ENCODE peak calls at places on chromosomes 16 and 17, in ten cellular contexts. J is HTR-8/SVneo; I is pons; T is GF-D8; M is hypothalamus; N is left ventricle myocardium inferior; W is heart left ventricle; O is NCI-H510A treated with DMSO at 0.1 percent for 48 hours; K is CD8-positive, alpha-beta memory T cell; Q is AG04450. B is an unnamed sample.

GRCh38 chr17:50765454-50766221 is 1.7 kb downstream of the ANKRD40CL start:
- DNase-seq in J (no peak), M (no peak), Q (no peak), N (no peak), K (no peak), W (no peak), O (no peak), T (peak), I (no peak), B (no peak)

GRCh38 chr16:71320021-71320420 is 30.8 kb upstream of the CMTR2 start:
- DNase-seq in O (no peak), Q (no peak), J (no peak), I (no peak), K (no peak), T (no peak), M (no peak), W (no peak), N (no peak), B (no peak)

GRCh38 chr17:59804910-59805381 is 87.8 kb downstream of the TUBD1 start:
- DNase-seq in M (no peak), K (no peak), T (no peak), N (no peak), I (peak), O (peak), J (no peak), Q (no peak), W (no peak), B (no peak)

GRCh38 chr17:45319239-45319703 is 2.5 kb upstream of the MAP3K14 start:
- DNase-seq in N (no peak), T (no peak), I (no peak), W (no peak), K (no peak), M (no peak), O (no peak), J (peak), Q (no peak), B (no peak)

GRCh38 chr17:3851461-3852100 is 5.5 kb upstream of the NCBP3 start:
- DNase-seq in J (no peak), O (no peak), I (no peak), N (no peak), W (no peak), K (no peak), Q (no peak), T (no peak), M (no peak), B (no peak)

GRCh38 chr16:27242868-27243590 is 25.5 kb downstream of the NSMCE1 start:
- DNase-seq in Q (peak), T (peak), M (peak), W (no peak), K (no peak), N (no peak), J (peak), O (peak), I (peak), B (no peak)

GRCh38 chr16:69417537-69418199 is 6.8 kb upstream of the CYB5B start:
- DNase-seq in K (no peak), Q (no peak), W (no peak), N (no peak), O (no peak), T (no peak), I (peak), M (peak), J (no peak), B (no peak)

GRCh38 chr16:54504372-54504771 is 217.8 kb upstream of the IRX3 start:
- DNase-seq in N (no peak), O (peak), W (peak), K (no peak), I (no peak), J (no peak), M (no peak), T (no peak), Q (no peak), B (no peak)

GRCh38 chr17:33874617-33875060 is 380.4 kb upstream of the CCL2 start:
- DNase-seq in K (no peak), T (no peak), M (no peak), Q (no peak), I (peak), J (no peak), N (no peak), O (no peak), W (peak), B (no peak)

GRCh38 chr17:82080048-82080788 is 14.6 kb upstream of the DUS1L start:
- DNase-seq in K (no peak), N (no peak), T (no peak), W (no peak), Q (no peak), I (no peak), M (no peak), O (no peak), J (no peak), B (no peak)

GRCh38 chr17:5468075-5468473 is 708 bp downstream of the DHX33 start:
- DNase-seq in K (no peak), M (no peak), Q (no peak), N (no peak), I (no peak), W (no peak), J (peak), O (no peak), T (no peak), B (no peak)

GRCh38 chr16:85507342-85507741 is 105.8 kb upstream of the GSE1 start:
- DNase-seq in W (no peak), Q (no peak), K (no peak), J (no peak), N (no peak), O (no peak), M (no peak), T (no peak), I (no peak), B (no peak)

B was measured in heart right ventricle.